ENCODE peak calls at places on chromosomes 4 and X, in six cellular contexts. One of them, this sample, is unnamed.

GRCh38 chrX:43970528-43970927 is 2.7 kb downstream of the NDP start:
- DNase-seq in stomach: no peak
- DNase-seq in A549: no peak
- DNase-seq in NB4: peak
- DNase-seq in hepatocyte: no peak
- DNase-seq in AG10803: peak
- DNase-seq in this sample: no peak

GRCh38 chr4:19947349-19947748 is 304.4 kb upstream of the SLIT2 start:
- DNase-seq in stomach: no peak
- DNase-seq in A549: no peak
- DNase-seq in NB4: no peak
- DNase-seq in hepatocyte: no peak
- DNase-seq in AG10803: peak
- DNase-seq in this sample: no peak

GRCh38 chr4:73853246-73853704 is at the start of gene PF4V1:
- DNase-seq in stomach: peak
- DNase-seq in A549: no peak
- DNase-seq in NB4: no peak
- DNase-seq in hepatocyte: peak
- DNase-seq in AG10803: no peak
- DNase-seq in this sample: no peak

GRCh38 chr4:137700072-137700471 is 167.8 kb upstream of the PCDH18 start:
- DNase-seq in stomach: no peak
- DNase-seq in A549: no peak
- DNase-seq in NB4: no peak
- DNase-seq in hepatocyte: no peak
- DNase-seq in AG10803: no peak
- DNase-seq in this sample: no peak

GRCh38 chr4:13089659-13089998 is 394.5 kb downstream of the RAB28 start:
- DNase-seq in stomach: no peak
- DNase-seq in A549: no peak
- DNase-seq in NB4: no peak
- DNase-seq in hepatocyte: no peak
- DNase-seq in AG10803: no peak
- DNase-seq in this sample: no peak

GRCh38 chr4:158285429-158286216 is 75.3 kb downstream of the TMEM144 start:
- DNase-seq in stomach: no peak
- DNase-seq in A549: no peak
- DNase-seq in NB4: no peak
- DNase-seq in hepatocyte: no peak
- DNase-seq in AG10803: no peak
- DNase-seq in this sample: no peak

GRCh38 chr4:20995015-20995414 is 294.8 kb downstream of the PACRGL start:
- DNase-seq in stomach: no peak
- DNase-seq in A549: no peak
- DNase-seq in NB4: no peak
- DNase-seq in hepatocyte: no peak
- DNase-seq in AG10803: no peak
- DNase-seq in this sample: no peak

GRCh38 chr4:102642571-102643298 is 118.0 kb downstream of the MANBA start:
- DNase-seq in stomach: no peak
- DNase-seq in A549: no peak
- DNase-seq in NB4: no peak
- DNase-seq in hepatocyte: no peak
- DNase-seq in AG10803: peak
- DNase-seq in this sample: no peak

GRCh38 chr4:80365928-80366327 is 30.4 kb downstream of the CFAP299 start:
- DNase-seq in stomach: peak
- DNase-seq in A549: peak
- DNase-seq in NB4: peak
- DNase-seq in hepatocyte: peak
- DNase-seq in AG10803: peak
- DNase-seq in this sample: peak

GRCh38 chrX:48934581-48935331 is 15.9 kb upstream of the PIM2 start:
- DNase-seq in stomach: no peak
- DNase-seq in A549: no peak
- DNase-seq in NB4: no peak
- DNase-seq in hepatocyte: no peak
- DNase-seq in AG10803: no peak
- DNase-seq in this sample: no peak

GRCh38 chr4:48722509-48723446 is 57.3 kb downstream of the FRYL start:
- DNase-seq in stomach: no peak
- DNase-seq in A549: no peak
- DNase-seq in NB4: no peak
- DNase-seq in hepatocyte: no peak
- DNase-seq in AG10803: peak
- DNase-seq in this sample: peak

DNA sequence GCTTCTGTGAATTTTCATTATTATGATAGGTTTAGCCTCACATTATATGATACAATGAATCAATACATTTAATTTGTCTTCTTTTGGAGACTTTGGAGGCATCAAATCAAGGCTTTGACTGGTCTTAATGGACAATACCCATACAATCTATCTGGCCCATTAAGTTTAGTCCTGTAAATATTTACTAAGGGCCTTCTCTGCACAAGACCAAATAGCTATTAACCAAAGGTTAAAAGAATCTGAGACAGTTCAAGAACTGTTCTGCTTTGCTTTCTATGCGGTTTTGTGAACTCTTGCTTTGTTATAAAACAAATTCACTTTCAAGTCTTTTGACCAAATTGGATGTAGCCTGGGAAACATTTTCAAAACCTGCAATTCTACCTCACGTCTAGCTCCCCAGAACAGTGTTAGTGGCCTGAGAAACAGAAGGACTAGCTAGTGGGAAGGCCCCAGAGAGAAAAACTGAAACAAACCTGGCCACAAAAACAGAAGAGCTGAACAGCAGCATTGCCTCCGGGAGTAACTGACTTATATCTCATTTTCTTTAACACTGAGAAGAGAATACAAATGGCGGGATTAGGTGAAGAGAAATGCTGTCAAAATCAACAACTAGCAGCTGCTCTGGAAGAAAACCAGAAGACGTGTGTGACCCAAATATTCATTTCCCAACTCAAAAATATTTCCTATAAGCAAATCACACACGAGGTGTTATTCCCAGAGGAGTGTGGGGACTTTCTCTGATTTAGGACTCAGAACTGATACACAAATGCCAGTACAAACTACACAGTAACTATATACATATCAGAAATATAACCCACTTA is 548 bp downstream of the TLR1 start:
- DNase-seq in stomach: no peak
- DNase-seq in A549: no peak
- DNase-seq in NB4: peak
- DNase-seq in hepatocyte: no peak
- DNase-seq in AG10803: peak
- DNase-seq in this sample: no peak
- H3K4me3 ChIP-seq in stomach: peak
- H3K4me3 ChIP-seq in A549: no peak
- H3K4me3 ChIP-seq in NB4: peak
- H3K4me3 ChIP-seq in hepatocyte: no peak
- H3K4me3 ChIP-seq in AG10803: no peak
- H3K4me3 ChIP-seq in this sample: no peak

GRCh38 chrX:38305971-38306370 is 21.3 kb downstream of the RPGR start:
- DNase-seq in stomach: no peak
- DNase-seq in A549: no peak
- DNase-seq in NB4: no peak
- DNase-seq in hepatocyte: peak
- DNase-seq in AG10803: no peak
- DNase-seq in this sample: no peak

GRCh38 chrX:38304010-38304409 is 23.3 kb downstream of the RPGR start:
- DNase-seq in stomach: no peak
- DNase-seq in A549: no peak
- DNase-seq in NB4: no peak
- DNase-seq in hepatocyte: peak
- DNase-seq in AG10803: no peak
- DNase-seq in this sample: no peak
- TF ChIP-seq CTCF in stomach: no peak
- TF ChIP-seq CTCF in A549: no peak
- TF ChIP-seq CTCF in NB4: peak
- TF ChIP-seq CTCF in hepatocyte: peak
- TF ChIP-seq CTCF in AG10803: peak
- TF ChIP-seq CTCF in this sample: no peak

DNA sequence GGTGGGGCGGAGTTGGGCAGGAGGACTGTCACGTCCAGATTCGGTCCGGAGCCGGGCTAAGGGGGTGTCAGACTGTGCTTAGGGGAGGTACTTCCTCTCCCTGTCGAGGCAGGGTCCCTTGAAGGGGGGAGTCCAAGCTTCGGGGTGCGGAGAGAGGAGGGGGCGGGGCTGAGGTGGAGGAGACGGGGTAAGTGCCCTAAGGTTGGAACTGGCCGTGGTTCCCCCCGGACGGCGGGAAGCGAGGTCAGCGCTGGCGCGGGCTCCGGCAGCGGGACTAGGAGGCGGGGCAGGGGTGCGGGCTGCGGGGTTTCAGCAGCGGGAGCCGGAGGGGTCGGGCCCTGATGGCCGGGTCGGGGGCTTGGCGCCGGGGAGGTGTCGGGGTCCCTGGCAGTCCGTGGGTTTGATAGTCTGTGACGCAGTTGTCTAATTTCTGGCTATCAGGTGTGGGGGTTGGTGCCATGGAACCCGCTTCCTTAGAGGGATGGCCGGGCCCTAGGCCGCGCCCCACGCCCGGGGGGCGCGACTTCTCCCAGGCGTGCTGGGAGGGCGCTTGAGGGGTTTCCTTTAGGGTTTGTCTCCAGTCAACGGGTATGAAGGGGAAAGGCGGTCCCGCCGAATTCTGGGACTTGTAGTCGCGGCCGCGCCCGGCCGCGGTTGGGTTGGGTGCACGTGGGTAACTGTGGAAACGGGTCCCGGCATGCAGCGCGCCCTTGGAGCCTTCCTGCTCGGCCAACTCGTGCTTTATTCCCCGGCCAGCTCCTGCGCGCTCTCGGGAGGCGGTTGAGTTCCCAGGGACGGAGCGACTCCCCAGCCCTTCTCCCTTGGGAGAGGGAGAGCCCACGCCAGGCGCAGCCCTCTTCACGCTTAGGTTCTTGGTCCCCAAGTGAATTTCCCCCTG is 1.5 kb downstream of the DCUN1D4 start:
- DNase-seq in stomach: peak
- DNase-seq in A549: peak
- DNase-seq in NB4: peak
- DNase-seq in hepatocyte: peak
- DNase-seq in AG10803: peak
- DNase-seq in this sample: peak
- H3K4me3 ChIP-seq in stomach: peak
- H3K4me3 ChIP-seq in A549: peak
- H3K4me3 ChIP-seq in NB4: peak
- H3K4me3 ChIP-seq in hepatocyte: peak
- H3K4me3 ChIP-seq in AG10803: peak
- H3K4me3 ChIP-seq in this sample: peak

GRCh38 chr4:155742310-155743015 is 16.4 kb upstream of the GUCY1B1 start:
- DNase-seq in stomach: no peak
- DNase-seq in A549: no peak
- DNase-seq in NB4: no peak
- DNase-seq in hepatocyte: no peak
- DNase-seq in AG10803: no peak
- DNase-seq in this sample: no peak
- TF ChIP-seq CTCF in stomach: no peak
- TF ChIP-seq CTCF in A549: no peak
- TF ChIP-seq CTCF in NB4: no peak
- TF ChIP-seq CTCF in hepatocyte: no peak
- TF ChIP-seq CTCF in AG10803: no peak
- TF ChIP-seq CTCF in this sample: no peak

GRCh38 chr4:38751341-38752043 is 31.3 kb downstream of the TLR10 start:
- DNase-seq in stomach: no peak
- DNase-seq in A549: no peak
- DNase-seq in NB4: no peak
- DNase-seq in hepatocyte: no peak
- DNase-seq in AG10803: no peak
- DNase-seq in this sample: no peak

GRCh38 chr4:38752393-38752961 is 30.3 kb downstream of the TLR10 start:
- DNase-seq in stomach: no peak
- DNase-seq in A549: no peak
- DNase-seq in NB4: peak
- DNase-seq in hepatocyte: no peak
- DNase-seq in AG10803: peak
- DNase-seq in this sample: no peak

GRCh38 chr4:38757945-38758344 is 24.8 kb downstream of the TLR10 start:
- DNase-seq in stomach: peak
- DNase-seq in A549: no peak
- DNase-seq in NB4: peak
- DNase-seq in hepatocyte: peak
- DNase-seq in AG10803: no peak
- DNase-seq in this sample: peak

GRCh38 chr4:38747629-38748028 is 35.2 kb downstream of the TLR10 start:
- DNase-seq in stomach: no peak
- DNase-seq in A549: no peak
- DNase-seq in NB4: no peak
- DNase-seq in hepatocyte: no peak
- DNase-seq in AG10803: no peak
- DNase-seq in this sample: no peak

GRCh38 chr4:38753021-38753806 is 29.6 kb downstream of the TLR10 start:
- DNase-seq in stomach: peak
- DNase-seq in A549: no peak
- DNase-seq in NB4: peak
- DNase-seq in hepatocyte: peak
- DNase-seq in AG10803: peak
- DNase-seq in this sample: no peak
- H3K4me3 ChIP-seq in stomach: no peak
- H3K4me3 ChIP-seq in A549: no peak
- H3K4me3 ChIP-seq in NB4: no peak
- H3K4me3 ChIP-seq in hepatocyte: no peak
- H3K4me3 ChIP-seq in AG10803: peak
- H3K4me3 ChIP-seq in this sample: no peak

DNA sequence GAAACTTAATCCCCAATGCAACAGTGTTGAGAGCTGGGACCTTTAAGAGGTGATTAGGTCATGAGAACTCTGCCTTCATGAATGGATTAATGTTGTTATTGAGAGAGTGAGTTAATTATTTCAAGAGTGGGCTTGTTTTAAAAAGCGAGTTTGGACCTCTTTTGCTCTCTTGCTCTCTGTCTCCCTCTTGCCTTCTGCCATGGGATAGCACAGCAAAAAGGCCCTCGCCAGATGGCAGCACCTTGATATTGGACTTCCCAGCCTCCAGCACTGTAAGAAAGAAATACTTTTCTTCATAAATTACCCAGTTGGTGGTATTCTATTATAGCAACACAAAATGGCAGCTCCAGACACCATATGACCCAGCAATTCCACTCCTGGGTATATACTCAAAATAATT is 7.0 kb upstream of the ATP6AP2 start:
- DNase-seq in stomach: no peak
- DNase-seq in A549: no peak
- DNase-seq in NB4: peak
- DNase-seq in hepatocyte: no peak
- DNase-seq in AG10803: peak
- DNase-seq in this sample: no peak
- TF ChIP-seq CTCF in stomach: no peak
- TF ChIP-seq CTCF in A549: peak
- TF ChIP-seq CTCF in NB4: peak
- TF ChIP-seq CTCF in hepatocyte: peak
- TF ChIP-seq CTCF in AG10803: peak
- TF ChIP-seq CTCF in this sample: peak